ENCODE peak calls at places on chromosomes 5 and 9, in ten cellular contexts. L is ureter; U is SW480; H is NCI-H187; X is neural progenitor cell; O is NCI-H1092 treated with DMSO at 0.1 percent for 48 hours; D is activated naive CD8-positive, alpha-beta T cell treated with anti-CD3 and anti-CD28 coated beads, Interleukin-2, amount 50 U/mL, for 24 hours; E is CD4-positive, alpha-beta T cell; K is Calu3; A is upper lobe of right lung. Z is an unnamed sample.

GRCh38 chr9:124675261-124676158 is 95.6 kb downstream of the NR6A1 start:
- DNase-seq in E (no peak), U (no peak), O (no peak), D (no peak), X (no peak), A (no peak), L (no peak), K (no peak), H (no peak), Z (no peak)

GRCh38 chr9:111360881-111361280 is 30.9 kb upstream of the OR2K2 start:
- DNase-seq in O (no peak), U (no peak), K (no peak), H (no peak), D (no peak), L (no peak), X (no peak), A (no peak), E (no peak), Z (no peak)

GRCh38 chr5:17150498-17150897 is 66.9 kb upstream of the BASP1 start:
- DNase-seq in D (no peak), U (no peak), A (no peak), H (no peak), E (no peak), O (no peak), K (no peak), L (no peak), X (no peak), Z (no peak)

GRCh38 chr9:106590759-106591505 is 272.0 kb upstream of the ZNF462 start:
- DNase-seq in L (no peak), O (no peak), E (no peak), K (no peak), H (no peak), U (no peak), D (no peak), A (no peak), X (no peak), Z (no peak)

GRCh38 chr5:159933531-159934485 is 17.5 kb downstream of the ADRA1B start:
- DNase-seq in X (no peak), K (no peak), U (no peak), A (no peak), E (no peak), H (no peak), O (no peak), L (no peak), D (no peak), Z (no peak)

GRCh38 chr5:127446626-127447025 is 70.8 kb upstream of the PRRC1 start:
- DNase-seq in A (no peak), D (no peak), L (no peak), X (peak; percentile 45), U (no peak), E (no peak), H (no peak), K (no peak), O (no peak), Z (peak; percentile 64)

GRCh38 chr9:107875571-107875980 is 386.0 kb upstream of the KLF4 start:
- DNase-seq in O (no peak), A (no peak), E (no peak), X (no peak), H (no peak), D (no peak), U (no peak), K (no peak), L (no peak), Z (no peak)

GRCh38 chr5:113450366-113451328 is 15.9 kb upstream of the TSSK1B start:
- DNase-seq in K (no peak), H (no peak), D (no peak), A (no peak), O (no peak), L (no peak), X (no peak), U (no peak), E (no peak), Z (no peak)

GRCh38 chr9:93107151-93107824 is 11.3 kb downstream of the CARD19 start:
- DNase-seq in A (peak; percentile 60), K (no peak), H (no peak), D (no peak), E (no peak), U (no peak), L (peak; percentile 30), O (no peak), X (no peak), Z (no peak)

GRCh38 chr9:92328225-92328624 is 2.5 kb downstream of the CENPP start:
- DNase-seq in K (peak; percentile 0), D (no peak), H (no peak), O (peak; percentile 9), U (peak; percentile 48), X (peak; percentile 16), E (no peak), A (no peak), L (no peak), Z (peak; percentile 14)

GRCh38 chr5:378301-378891 is 56.9 kb downstream of the AHRR start:
- DNase-seq in L (peak; percentile 32), H (no peak), O (no peak), K (no peak), X (no peak), E (peak; percentile 15), A (peak; percentile 41), U (peak; percentile 64), D (peak; percentile 60), Z (no peak)

GRCh38 chr5:119333421-119333851 is 22.4 kb upstream of the TNFAIP8 start:
- DNase-seq in E (no peak), K (no peak), X (no peak), U (no peak), L (no peak), H (no peak), D (no peak), A (no peak), O (no peak), Z (no peak)

GRCh38 chr5:139167952-139168720 is 30.0 kb downstream of the SIL1 start:
- DNase-seq in A (no peak), E (no peak), D (no peak), X (no peak), U (no peak), K (no peak), L (no peak), H (no peak), O (no peak), Z (no peak)

GRCh38 chr5:138725885-138726457 is 27.3 kb upstream of the CTNNA1 start:
- DNase-seq in X (peak; percentile 68), O (no peak), H (no peak), K (no peak), U (peak; percentile 46), L (no peak), E (no peak), D (no peak), A (no peak), Z (no peak)

GRCh38 chr9:133580416-133580738 is 28.8 kb downstream of the FAM163B start:
- DNase-seq in L (no peak), X (no peak), K (no peak), A (no peak), E (no peak), U (no peak), H (no peak), O (no peak), D (no peak), Z (no peak)

GRCh38 chr5:142931896-142932686 is 161.9 kb downstream of the ARHGAP26 start:
- DNase-seq in A (no peak), X (no peak), U (no peak), H (no peak), D (no peak), E (no peak), K (no peak), O (no peak), L (no peak), Z (no peak)

GRCh38 chr9:6805532-6805931 is 47.8 kb downstream of the KDM4C start:
- DNase-seq in O (no peak), X (no peak), H (no peak), A (no peak), D (no peak), E (no peak), L (no peak), K (no peak), U (no peak), Z (no peak)

GRCh38 chr5:178284095-178284675 is 51.6 kb upstream of the PHYKPL start:
- DNase-seq in D (no peak), L (no peak), A (no peak), O (no peak), K (no peak), X (peak; percentile 52), H (no peak), U (no peak), E (no peak), Z (no peak)

GRCh38 chr5:533243-534005 is 9.2 kb upstream of the SLC9A3 start:
- DNase-seq in O (no peak), L (no peak), H (no peak), A (peak; percentile 53), X (no peak), D (no peak), U (no peak), E (no peak), K (no peak), Z (no peak)

GRCh38 chr5:10288600-10289213 is 19.0 kb downstream of the CMBL start:
- DNase-seq in D (peak; percentile 48), U (peak; percentile 75), L (peak; percentile 67), H (peak; percentile 94), X (no peak), A (peak; percentile 92), E (peak; percentile 49), O (peak; percentile 96), K (peak; percentile 89), Z (no peak)

GRCh38 chr5:136194611-136195010 is 1.6 kb upstream of the SMIM32 start:
- DNase-seq in K (no peak), U (no peak), E (no peak), X (no peak), O (no peak), D (no peak), H (no peak), L (no peak), A (peak; percentile 39), Z (no peak)

GRCh38 chr5:157484768-157485167 is 24.8 kb downstream of the NIPAL4 start:
- DNase-seq in X (no peak), L (no peak), E (no peak), A (peak; percentile 65), K (no peak), H (no peak), U (no peak), D (no peak), O (no peak), Z (no peak)

GRCh38 chr9:112477330-112477729 is 9.3 kb upstream of the KIAA1958 start:
- DNase-seq in H (no peak), A (no peak), E (no peak), O (no peak), L (no peak), K (no peak), D (no peak), X (no peak), U (no peak), Z (no peak)

GRCh38 chr5:179816401-179817070 is 4.2 kb upstream of the SQSTM1 start:
- DNase-seq in A (peak; percentile 59), X (peak; percentile 46), K (no peak), E (no peak), O (no peak), U (no peak), L (no peak), D (no peak), H (no peak), Z (no peak)

GRCh38 chr5:169442354-169443248 is 141.0 kb upstream of the SPDL1 start:
- DNase-seq in H (no peak), E (no peak), X (no peak), L (no peak), D (no peak), K (no peak), O (no peak), A (no peak), U (no peak), Z (no peak)

GRCh38 chr5:141617682-141618029 is 1.1 kb downstream of the DIAPH1 start:
- DNase-seq in X (peak; percentile 18), E (no peak), U (no peak), H (no peak), D (no peak), K (no peak), O (no peak), L (no peak), A (no peak), Z (no peak)

GRCh38 chr5:74542477-74542876 is 98.1 kb downstream of the ENC1 start:
- DNase-seq in L (no peak), H (no peak), K (no peak), D (no peak), U (no peak), E (no peak), O (no peak), X (no peak), A (no peak), Z (no peak)

GRCh38 chr5:78667461-78668103 is 19.0 kb upstream of the LHFPL2 start:
- DNase-seq in E (no peak), L (no peak), A (no peak), U (no peak), X (no peak), K (no peak), D (no peak), H (no peak), O (no peak), Z (no peak)

Z was measured in WERI-Rb-1.